ENCODE peak calls at places on chromosomes 4 and X, in six cellular contexts. X, V, L, N, Z and P are unnamed samples.

GRCh38 chrX:112714357-112714918 is 34.7 kb upstream of the LHFPL1 start:
- DNase-seq in X (peak; percentile 17), L (no peak), Z (no peak), N (peak; percentile 55), V (no peak), P (no peak)

GRCh38 chr4:38905657-38906398 is 38.2 kb downstream of the FAM114A1 start:
- DNase-seq in N (no peak), V (no peak), L (no peak), X (no peak), Z (no peak), P (no peak)

GRCh38 chr4:153790962-153791551 is 2.2 kb upstream of the SFRP2 start:
- DNase-seq in L (peak; percentile 68), Z (no peak), V (peak; percentile 91), N (no peak), X (no peak), P (no peak)

GRCh38 chr4:139243448-139244365 is 36.3 kb downstream of the MGARP start:
- DNase-seq in X (peak; percentile 99), Z (peak; percentile 99), L (peak; percentile 12), N (peak; percentile 95), V (no peak), P (peak; percentile 53)

GRCh38 chr4:91448668-91449330 is 855.0 kb upstream of the GRID2 start:
- DNase-seq in X (peak; percentile 75), Z (peak; percentile 2), V (no peak), L (peak; percentile 23), N (no peak), P (no peak)

GRCh38 chr4:48012819-48013218 is 3.7 kb downstream of the CNGA1 start:
- DNase-seq in N (peak; percentile 34), X (no peak), L (no peak), V (no peak), Z (no peak), P (no peak)

GRCh38 chr4:52376107-52376704 is 282.9 kb downstream of the USP46 start:
- DNase-seq in X (peak; percentile 13), N (peak; percentile 72), V (no peak), Z (peak; percentile 68), L (peak; percentile 76), P (no peak)

GRCh38 chr4:52728877-52729276 is 22.3 kb downstream of the ERVMER34-1 start:
- DNase-seq in V (no peak), Z (no peak), L (no peak), X (no peak), N (no peak), P (no peak)

GRCh38 chr4:138938371-138938699 is 77.2 kb upstream of the NOCT start:
- DNase-seq in N (peak; percentile 64), V (no peak), L (peak; percentile 52), X (peak; percentile 38), Z (peak; percentile 72), P (no peak)

GRCh38 chr4:24226667-24227066 is 336.8 kb upstream of the PPARGC1A start:
- DNase-seq in X (peak; percentile 64), N (no peak), V (no peak), Z (peak; percentile 57), L (no peak), P (no peak)

GRCh38 chrX:20313889-20314288 is 47.2 kb upstream of the RPS6KA3 start:
- DNase-seq in X (no peak), V (no peak), Z (no peak), L (no peak), N (no peak), P (no peak)

GRCh38 chr4:82677327-82677726 is 115.5 kb upstream of the TMEM150C start:
- DNase-seq in V (no peak), N (peak; percentile 78), X (no peak), Z (no peak), L (no peak), P (peak; percentile 52)

GRCh38 chr4:17981063-17981462 is 40.5 kb downstream of the LCORL start:
- DNase-seq in Z (peak; percentile 15), N (peak; percentile 10), V (no peak), L (no peak), X (no peak), P (no peak)

GRCh38 chrX:33183366-33183765 is 28.0 kb downstream of the DMD start:
- DNase-seq in N (no peak), V (no peak), L (peak; percentile 15), Z (peak; percentile 74), X (peak; percentile 8), P (no peak)
- H2AFZ ChIP-seq in N (no peak overlapping the region), V (peak overlapping the region; percentile 3), L (no peak overlapping the region), Z (no peak overlapping the region), X (no peak overlapping the region), P (no peak overlapping the region)

GRCh38 chr4:101230806-101231426 is 116.4 kb downstream of the PPP3CA start:
- DNase-seq in X (no peak), V (no peak), L (no peak), N (no peak), Z (no peak), P (no peak)

GRCh38 chr4:101232074-101232776 is 115.1 kb downstream of the PPP3CA start:
- DNase-seq in L (peak; percentile 14), N (peak; percentile 56), V (no peak), Z (peak; percentile 83), X (peak; percentile 85), P (no peak)

GRCh38 chr4:101227715-101228114 is 119.6 kb downstream of the PPP3CA start:
- DNase-seq in X (no peak), Z (no peak), V (no peak), N (no peak), L (no peak), P (no peak)

GRCh38 chr4:101224358-101225218 is 122.7 kb downstream of the PPP3CA start:
- DNase-seq in V (no peak), L (no peak), X (no peak), Z (no peak), N (no peak), P (no peak)

DNA sequence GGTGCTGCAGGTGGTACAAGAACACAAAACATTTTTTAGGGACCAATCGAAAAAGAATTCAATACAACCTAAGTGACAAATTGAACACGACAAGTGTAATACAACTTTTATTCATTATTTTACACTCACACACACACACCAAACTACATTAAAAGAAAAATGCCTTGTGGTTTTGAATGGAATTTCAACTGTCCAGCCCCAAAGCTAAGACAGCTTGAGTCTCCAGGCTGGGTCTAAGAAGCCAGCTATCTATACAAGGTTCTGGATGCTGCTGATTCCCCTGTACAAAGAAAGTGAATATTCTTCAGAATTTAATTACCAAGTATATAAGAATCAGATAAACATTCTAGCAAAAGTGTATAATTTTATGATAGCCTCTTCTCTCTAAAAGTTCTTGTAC is 118.2 kb downstream of the PPP3CA start:
- DNase-seq in N (no peak), X (peak; percentile 78), V (no peak), L (no peak), Z (peak; percentile 39), P (no peak)
- H2AFZ ChIP-seq in N (no peak overlapping the region), X (no peak overlapping the region), V (no peak overlapping the region), L (no peak overlapping the region), Z (no peak overlapping the region), P (no peak overlapping the region)

GRCh38 chrX:12956704-12957541 is 18.0 kb upstream of the TMSB4X start:
- DNase-seq in Z (peak; percentile 57), V (no peak), N (no peak), X (peak; percentile 61), L (peak; percentile 45), P (peak; percentile 72)

GRCh38 chrX:12953420-12953819 is 21.5 kb upstream of the TMSB4X start:
- DNase-seq in X (no peak), L (no peak), Z (no peak), V (no peak), N (no peak), P (no peak)

GRCh38 chrX:12954376-12954775 is 20.5 kb upstream of the TMSB4X start:
- DNase-seq in V (no peak), X (no peak), Z (no peak), N (no peak), L (no peak), P (no peak)

GRCh38 chrX:12955882-12956703 is 18.8 kb upstream of the TMSB4X start:
- DNase-seq in L (peak; percentile 60), V (no peak), N (peak; percentile 18), X (peak; percentile 74), Z (peak; percentile 81), P (peak; percentile 54)

GRCh38 chrX:12954981-12955380 is 19.9 kb upstream of the TMSB4X start:
- DNase-seq in L (no peak), N (no peak), V (no peak), X (no peak), Z (no peak), P (no peak)
- H2AFZ ChIP-seq in L (no peak overlapping the region), N (no peak overlapping the region), V (no peak overlapping the region), X (no peak overlapping the region), Z (no peak overlapping the region), P (no peak overlapping the region)

DNA sequence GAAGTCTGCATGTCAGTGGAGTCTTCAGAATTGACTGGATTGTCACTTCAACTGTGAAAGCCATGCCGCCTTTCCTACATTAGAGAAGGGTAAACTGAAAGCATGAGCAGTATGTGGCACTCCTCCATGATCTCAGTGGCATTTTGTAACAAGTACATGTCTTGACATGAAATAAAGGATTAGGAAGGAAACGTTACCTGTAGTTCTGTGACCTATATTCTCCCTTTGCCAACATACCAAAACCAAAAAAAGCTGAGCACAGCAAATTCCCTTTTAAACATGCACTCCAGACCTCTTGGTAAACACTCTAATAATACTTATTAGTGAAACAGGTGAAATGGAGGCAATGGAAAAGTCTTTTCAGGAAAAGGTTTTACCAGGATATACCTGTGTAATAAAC is 344.2 kb downstream of the GRIA2 start:
- DNase-seq in X (no peak), L (no peak), Z (no peak), N (no peak), V (no peak), P (no peak)
- H2AFZ ChIP-seq in X (peak overlapping the region; percentile 19), L (no peak overlapping the region), Z (no peak overlapping the region), N (no peak overlapping the region), V (no peak overlapping the region), P (no peak overlapping the region)

DNA sequence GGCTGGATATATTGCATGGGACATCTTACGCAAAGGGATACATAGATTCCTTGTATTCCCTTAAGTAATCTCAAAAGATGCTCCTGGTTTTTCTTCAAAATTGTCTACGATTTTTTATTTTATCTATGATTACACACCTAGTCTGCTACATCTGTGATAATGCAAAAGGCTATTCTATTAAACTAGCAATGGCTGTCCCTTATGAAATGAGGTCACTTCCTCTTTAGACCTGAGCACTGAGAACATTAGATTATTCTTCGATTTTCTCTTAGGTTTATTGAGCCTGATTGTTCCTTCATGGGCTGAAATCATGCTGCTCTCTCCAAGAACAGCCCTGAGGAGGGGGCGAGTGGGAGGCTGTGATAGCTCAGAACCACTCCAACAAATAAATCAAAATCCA is 126.8 kb upstream of the ENPP6 start:
- DNase-seq in L (no peak), N (no peak), X (no peak), V (no peak), Z (no peak), P (no peak)
- H2AFZ ChIP-seq in L (no peak overlapping the region), N (no peak overlapping the region), X (no peak overlapping the region), V (no peak overlapping the region), Z (no peak overlapping the region), P (no peak overlapping the region)